ENCODE peak calls at places on chromosomes 3 and 15, in seven cellular contexts. B, X, C, U, Z, M and V are unnamed samples.

GRCh38 chr3:87733671-87734367 is 325.0 kb downstream of the CGGBP1 start:
- DNase-seq in Z (peak; percentile 32), X (no peak), U (no peak), C (no peak), M (peak; percentile 75), B (no peak), V (no peak)

GRCh38 chr15:58224068-58224467 is 85.9 kb downstream of the AQP9 start:
- DNase-seq in C (no peak), U (no peak), M (no peak), B (no peak), X (no peak), Z (no peak), V (no peak)

GRCh38 chr15:46567968-46568367 is 933.1 kb downstream of the SQOR start:
- DNase-seq in X (no peak), U (no peak), C (no peak), B (no peak), Z (no peak), M (no peak), V (no peak)

GRCh38 chr3:120113128-120114116 is 19.2 kb upstream of the GSK3B start:
- DNase-seq in Z (no peak), C (no peak), M (no peak), U (peak; percentile 58), B (peak; percentile 83), X (no peak), V (no peak)

GRCh38 chr15:66803182-66803729 is 101.2 kb downstream of the SMAD6 start:
- DNase-seq in C (peak; percentile 71), X (peak; percentile 88), Z (peak; percentile 96), M (peak; percentile 99), B (peak; percentile 98), U (peak; percentile 99), V (peak; percentile 73)

GRCh38 chr15:33737687-33738606 is 230.3 kb upstream of the CHRM5 start:
- DNase-seq in M (peak; percentile 95), C (peak; percentile 49), Z (peak; percentile 74), U (peak; percentile 40), B (peak; percentile 23), X (peak; percentile 74), V (peak; percentile 15)

GRCh38 chr3:12231481-12231880 is 57.4 kb upstream of the PPARG start:
- DNase-seq in B (peak; percentile 57), M (no peak), C (no peak), Z (no peak), U (peak; percentile 18), X (no peak), V (no peak)

GRCh38 chr15:52651868-52652267 is 27.3 kb downstream of the ATOSA start:
- DNase-seq in Z (peak; percentile 82), C (peak; percentile 61), B (peak; percentile 98), U (peak; percentile 94), X (peak; percentile 68), M (peak; percentile 37), V (no peak)

GRCh38 chr15:62624541-62625399 is 417.8 kb upstream of the TPM1 start:
- DNase-seq in M (no peak), B (peak; percentile 74), C (no peak), X (no peak), U (peak; percentile 61), Z (no peak), V (no peak)

GRCh38 chr15:66619152-66619903 is 53.5 kb upstream of the LCTL start:
- DNase-seq in Z (peak; percentile 91), U (peak; percentile 76), B (peak; percentile 68), M (peak; percentile 95), C (peak; percentile 62), X (peak; percentile 87), V (peak; percentile 91)

GRCh38 chr15:73212424-73212823 is 156.3 kb downstream of the HCN4 start:
- DNase-seq in Z (no peak), M (no peak), C (no peak), X (no peak), B (peak; percentile 57), U (peak; percentile 73), V (no peak)

GRCh38 chr15:42973114-42973513 is 52.5 kb upstream of the TTBK2 start:
- DNase-seq in M (no peak), X (no peak), B (no peak), C (no peak), Z (no peak), U (no peak), V (no peak)

GRCh38 chr15:42971830-42972229 is 51.3 kb upstream of the TTBK2 start:
- DNase-seq in U (no peak), X (no peak), Z (no peak), B (no peak), M (no peak), C (no peak), V (no peak)

GRCh38 chr15:42974202-42974862 is 53.8 kb upstream of the TTBK2 start:
- DNase-seq in U (no peak), M (no peak), Z (no peak), B (no peak), C (no peak), X (no peak), V (no peak)
- H2BK120ac ChIP-seq in U (no peak overlapping the region), M (no peak overlapping the region), Z (no peak overlapping the region), B (no peak overlapping the region), C (no peak overlapping the region), X (no peak overlapping the region), V (no peak overlapping the region)

DNA sequence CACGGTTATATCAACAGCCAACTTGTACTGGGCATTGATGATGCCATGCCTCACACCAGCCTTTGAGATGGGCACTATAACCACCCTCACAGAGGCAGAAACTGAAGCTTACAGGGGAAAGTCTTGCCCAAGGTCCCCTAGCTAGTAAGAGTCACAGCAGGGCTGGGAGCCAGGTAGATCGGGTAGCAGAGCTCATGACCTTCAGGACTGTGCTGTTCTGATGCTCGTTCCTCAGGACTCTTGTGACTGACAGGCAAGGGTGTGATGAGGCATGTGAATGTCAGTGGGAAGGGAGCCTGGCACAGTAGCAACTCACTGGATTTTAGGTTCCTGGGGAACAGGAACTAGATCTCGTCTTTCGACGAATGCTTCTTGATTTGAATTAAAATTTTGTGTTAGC is 65.7 kb downstream of the RLBP1 start:
- DNase-seq in M (no peak), B (no peak), Z (no peak), C (no peak), U (no peak), X (no peak), V (no peak)
- H3K79me1 ChIP-seq in M (no peaks in the 10 kb centered on the region), B (peaks cover 23% of the 10 kb centered on the region), Z (no peaks in the 10 kb centered on the region), C (no peaks in the 10 kb centered on the region), U (peaks cover 5% of the 10 kb centered on the region), X (no peaks in the 10 kb centered on the region), V (no peaks in the 10 kb centered on the region)

GRCh38 chr3:40043444-40043755 is 234.0 kb downstream of the MYRIP start:
- DNase-seq in C (no peak), Z (no peak), B (no peak), U (no peak), X (no peak), M (no peak), V (no peak)

GRCh38 chr3:40044487-40044886 is 235.1 kb downstream of the MYRIP start:
- DNase-seq in X (no peak), U (peak; percentile 20), Z (no peak), B (no peak), C (no peak), M (peak; percentile 99), V (no peak)

GRCh38 chr3:40047406-40047805 is 238.0 kb downstream of the MYRIP start:
- DNase-seq in Z (no peak), U (no peak), M (no peak), B (no peak), C (no peak), X (no peak), V (no peak)

GRCh38 chr3:40042752-40043443 is 233.5 kb downstream of the MYRIP start:
- DNase-seq in Z (no peak), M (peak; percentile 28), U (peak; percentile 1), C (no peak), B (no peak), X (no peak), V (no peak)

DNA sequence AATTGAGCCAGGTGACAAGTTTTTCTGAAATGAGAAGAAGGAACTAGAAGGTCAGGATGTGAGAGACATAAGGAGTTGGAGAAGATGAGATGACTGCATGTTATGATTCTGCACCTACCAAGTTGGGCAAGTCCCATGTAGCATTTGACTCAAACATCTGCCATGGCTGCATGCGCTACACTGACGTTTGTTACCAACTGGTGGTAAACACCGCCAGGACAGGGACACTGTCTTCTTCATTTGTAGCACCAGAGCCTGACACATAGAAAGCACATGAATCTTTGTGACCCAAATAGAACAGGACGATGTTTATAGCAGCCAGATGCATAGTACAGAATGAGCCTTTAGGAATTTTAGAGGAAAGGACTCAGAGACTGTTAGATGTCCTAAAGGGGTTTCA is 236.7 kb downstream of the MYRIP start:
- DNase-seq in C (no peak), M (no peak), Z (no peak), B (no peak), X (no peak), U (no peak), V (no peak)
- H2BK120ac ChIP-seq in C (no peak overlapping the region), M (no peak overlapping the region), Z (no peak overlapping the region), B (no peak overlapping the region), X (no peak overlapping the region), U (no peak overlapping the region), V (no peak overlapping the region)

GRCh38 chr3:187763850-187764648 is 18.8 kb upstream of the BCL6 start:
- DNase-seq in U (no peak), C (no peak), X (peak; percentile 43), M (peak; percentile 61), Z (peak; percentile 78), B (no peak), V (no peak)

GRCh38 chr3:187769771-187770170 is 24.5 kb upstream of the BCL6 start:
- DNase-seq in B (no peak), X (no peak), Z (no peak), M (no peak), C (no peak), U (no peak), V (no peak)

GRCh38 chr3:187767266-187768032 is 22.2 kb upstream of the BCL6 start:
- DNase-seq in Z (no peak), U (peak; percentile 64), X (no peak), C (no peak), M (peak; percentile 64), B (peak; percentile 93), V (no peak)

GRCh38 chr3:187762792-187763191 is 17.5 kb upstream of the BCL6 start:
- DNase-seq in Z (no peak), U (no peak), X (no peak), B (no peak), C (no peak), M (no peak), V (no peak)

DNA sequence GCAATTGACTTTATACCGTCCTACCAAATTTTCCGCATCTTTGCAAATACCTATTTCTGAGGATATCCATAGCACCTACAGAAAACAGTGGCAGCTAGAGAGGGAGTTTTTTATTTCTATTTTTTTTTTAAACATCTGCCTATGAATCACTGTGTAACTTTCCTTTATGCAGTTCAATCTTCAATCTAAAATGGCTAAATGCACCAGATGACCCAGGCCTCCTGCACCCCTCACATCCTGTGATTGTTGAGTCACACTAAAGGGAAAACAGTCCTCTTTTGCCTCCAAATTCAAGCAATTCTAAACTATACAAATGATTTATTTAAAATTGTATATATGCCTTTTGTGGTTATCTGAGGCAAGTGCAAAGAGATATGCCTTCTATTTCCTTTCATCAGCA is 20.1 kb upstream of the BCL6 start:
- DNase-seq in C (no peak), B (peak; percentile 88), Z (no peak), M (no peak), U (no peak), X (no peak), V (no peak)
- H3K79me1 ChIP-seq in C (no peaks in the 10 kb centered on the region), B (no peaks in the 10 kb centered on the region), Z (no peaks in the 10 kb centered on the region), M (peaks cover 15% of the 10 kb centered on the region), U (no peaks in the 10 kb centered on the region), X (no peaks in the 10 kb centered on the region), V (no peaks in the 10 kb centered on the region)

GRCh38 chr3:154184582-154184981 is 63.4 kb downstream of the ARHGEF26 start:
- DNase-seq in Z (no peak), B (no peak), X (no peak), U (no peak), C (no peak), M (no peak), V (no peak)
- H2BK120ac ChIP-seq in Z (no peak overlapping the region), B (no peak overlapping the region), X (no peak overlapping the region), U (no peak overlapping the region), C (no peak overlapping the region), M (no peak overlapping the region), V (no peak overlapping the region)

GRCh38 chr3:25480811-25481210 is 52.7 kb downstream of the RARB start:
- DNase-seq in Z (no peak), M (peak; percentile 37), B (no peak), X (no peak), U (no peak), C (no peak), V (no peak)
- H3K79me1 ChIP-seq in Z (no peaks in the 10 kb centered on the region), M (no peaks in the 10 kb centered on the region), B (no peaks in the 10 kb centered on the region), X (no peaks in the 10 kb centered on the region), U (no peaks in the 10 kb centered on the region), C (no peaks in the 10 kb centered on the region), V (no peaks in the 10 kb centered on the region)